ENCODE peak calls at places on chromosomes 11 and 22, in eight cellular contexts. L is heart left ventricle, J is HCT116, N is body of pancreas, S is transverse colon, Z is A549, E is uterus, F is ovary. M is an unnamed sample.
A peak's percentile ranks its signal among the peaks of the same experiment; 100 is the strongest.

GRCh38 chr22:30261134-30261533 is 5.5 kb downstream of the OSM start:
- DNase-seq in L (no peak), J (no peak), N (no peak), S (no peak), Z (no peak), E (no peak), F (no peak), M (no peak)

GRCh38 chr11:27722117-27722844 is 22.0 kb upstream of the BDNF start:
- DNase-seq in L (no peak), J (no peak), N (no peak), S (peak; percentile 7), Z (peak; percentile 25), E (no peak), F (no peak), M (no peak)

GRCh38 chr11:129117595-129118350 is 74.4 kb downstream of the ARHGAP32 start:
- DNase-seq in L (peak; percentile 27), J (peak; percentile 63), N (peak; percentile 47), S (peak; percentile 20), Z (peak; percentile 15), E (peak; percentile 25), F (peak; percentile 39), M (peak; percentile 29)

GRCh38 chr11:129785383-129786111 is 30.1 kb upstream of the TMEM45B start:
- DNase-seq in L (no peak), J (no peak), N (no peak), S (no peak), Z (no peak), E (no peak), F (no peak), M (no peak)

GRCh38 chr11:11849127-11849746 is 7.5 kb downstream of the USP47 start:
- DNase-seq in L (peak; percentile 54), J (peak; percentile 44), N (peak; percentile 71), S (peak; percentile 53), Z (peak; percentile 46), E (peak; percentile 36), F (peak; percentile 26), M (peak; percentile 63)

GRCh38 chr22:45844949-45845613 is 131.9 kb downstream of the WNT7B start:
- DNase-seq in L (no peak), J (no peak), N (no peak), S (no peak), Z (no peak), E (no peak), F (no peak), M (no peak)

GRCh38 chr22:29797351-29797750 is 30.2 kb downstream of the UQCR10 start:
- DNase-seq in L (no peak), J (no peak), N (no peak), S (no peak), Z (no peak), E (no peak), F (no peak), M (no peak)

GRCh38 chr22:40107244-40107643 is 70.5 kb upstream of the TNRC6B start:
- DNase-seq in L (no peak), J (no peak), N (no peak), S (no peak), Z (no peak), E (no peak), F (no peak), M (no peak)

GRCh38 chr11:126544311-126545056 is 189.0 kb downstream of the ST3GAL4 start:
- DNase-seq in L (no peak), J (no peak), N (no peak), S (peak; percentile 9), Z (no peak), E (peak; percentile 41), F (no peak), M (no peak)

GRCh38 chr11:9953994-9954626 is 290.2 kb downstream of the SWAP70 start:
- DNase-seq in L (no peak), J (no peak), N (no peak), S (no peak), Z (no peak), E (no peak), F (no peak), M (no peak)

GRCh38 chr11:117414724-117415123 is 87.1 kb downstream of the CEP164 start:
- DNase-seq in L (no peak), J (no peak), N (no peak), S (no peak), Z (no peak), E (no peak), F (no peak), M (no peak)

GRCh38 chr22:21446128-21446826 is 20.9 kb upstream of the TMEM191C start:
- DNase-seq in L (no peak), J (no peak), N (no peak), S (no peak), Z (no peak), E (no peak), F (no peak), M (peak; percentile 18)

GRCh38 chr11:103071008-103071407 is 21.0 kb downstream of the DCUN1D5 start:
- DNase-seq in L (no peak), J (no peak), N (no peak), S (no peak), Z (no peak), E (no peak), F (no peak), M (no peak)

GRCh38 chr22:19626666-19627065 is 87.6 kb upstream of the SEPTIN5 start:
- DNase-seq in L (no peak), J (no peak), N (no peak), S (no peak), Z (no peak), E (no peak), F (no peak), M (no peak)

GRCh38 chr11:130448416-130449068 is at the start of gene ADAMTS15:
- DNase-seq in L (peak; percentile 87), J (peak; percentile 51), N (peak; percentile 57), S (peak; percentile 75), Z (peak; percentile 75), E (peak; percentile 80), F (peak; percentile 65), M (peak; percentile 86)

GRCh38 chr11:46686886-46687810 is 13.3 kb downstream of the ARHGAP1 start:
- DNase-seq in L (no peak), J (no peak), N (no peak), S (no peak), Z (no peak), E (peak; percentile 37), F (no peak), M (no peak)

DNA sequence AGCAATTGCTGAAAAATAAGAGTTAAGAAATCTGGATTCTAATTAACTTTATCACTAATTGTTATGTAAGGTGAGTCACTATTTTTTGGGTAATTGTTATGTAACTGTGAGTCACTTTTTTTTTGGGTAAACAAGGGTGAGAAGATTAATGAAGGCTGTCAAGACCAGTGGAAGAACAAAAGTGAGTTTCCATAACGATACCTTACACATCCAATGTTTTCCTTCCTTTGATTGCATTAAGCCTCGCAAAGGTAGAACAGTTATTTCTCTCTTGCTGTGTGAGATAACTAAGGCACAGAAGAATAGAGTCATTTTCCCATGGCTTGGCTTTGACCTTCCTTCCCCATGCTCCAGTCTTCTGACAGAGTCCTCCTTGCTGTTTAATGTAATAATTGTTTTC is 374.7 kb downstream of the DDX10 start:
- DNase-seq in L (no peak), J (no peak), N (no peak), S (no peak), Z (no peak), E (no peak), F (no peak), M (no peak)
- H3K4me3 ChIP-seq in L (no peak overlapping the region), J (no peak overlapping the region), N (no peak overlapping the region), S (no peak overlapping the region), Z (no peak overlapping the region), E (no peak overlapping the region), F (no peak overlapping the region), M (no peak overlapping the region)

GRCh38 chr22:43814264-43814663 is 2.2 kb upstream of the EFCAB6 start:
- DNase-seq in L (no peak), J (no peak), N (no peak), S (no peak), Z (no peak), E (no peak), F (no peak), M (no peak)

GRCh38 chr22:43812890-43813289 is 785 bp upstream of the EFCAB6 start:
- DNase-seq in L (no peak), J (no peak), N (no peak), S (no peak), Z (no peak), E (no peak), F (no peak), M (no peak)

GRCh38 chr22:43817402-43817801 is 5.3 kb upstream of the EFCAB6 start:
- DNase-seq in L (no peak), J (no peak), N (no peak), S (no peak), Z (no peak), E (no peak), F (no peak), M (no peak)

GRCh38 chr22:43811777-43812148 is 342 bp downstream of the EFCAB6 start:
- DNase-seq in L (no peak), J (no peak), N (no peak), S (peak; percentile 13), Z (peak; percentile 10), E (no peak), F (no peak), M (no peak)

DNA sequence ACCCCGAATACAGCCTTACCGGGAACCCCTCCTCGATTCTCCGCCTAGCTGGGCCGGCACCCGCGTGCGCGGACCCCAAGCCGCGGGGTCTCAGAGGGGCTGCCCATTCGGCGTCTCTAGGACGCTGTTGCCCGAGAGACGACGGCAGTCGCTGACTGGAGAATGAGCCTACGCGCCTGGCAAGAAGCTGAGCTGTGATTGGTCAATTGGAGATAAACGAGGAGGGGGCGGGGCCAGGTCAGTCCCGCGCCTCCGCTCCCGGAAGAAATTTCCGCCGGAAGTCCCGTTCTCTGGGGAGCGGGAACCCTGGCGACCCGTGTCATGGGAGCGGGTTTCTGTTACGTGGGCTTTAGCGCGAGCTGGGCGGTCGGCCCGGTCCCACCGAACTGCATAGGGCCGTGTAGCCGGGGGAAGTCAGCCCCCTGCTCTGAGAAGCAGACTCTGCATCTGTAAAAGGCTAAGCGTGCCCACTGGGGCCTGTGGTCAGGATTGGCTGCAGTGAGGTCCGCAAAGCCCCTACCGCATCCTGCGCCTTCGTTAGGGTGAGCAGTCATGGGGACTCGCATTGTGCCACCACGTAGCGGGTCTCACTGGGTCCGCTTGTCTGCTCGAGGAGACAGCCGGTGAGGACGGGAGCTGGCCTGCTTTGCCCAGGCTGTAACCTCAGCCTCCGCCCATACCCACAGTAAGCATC is at the start of gene EFCAB6:
- DNase-seq in L (peak; percentile 95), J (peak; percentile 56), N (peak; percentile 95), S (peak; percentile 95), Z (peak; percentile 80), E (peak; percentile 93), F (peak; percentile 94), M (peak; percentile 96)
- TF ChIP-seq POLR2A in L (peak; percentile 64), J (no peak), N (peak; percentile 51), S (peak; percentile 62), Z (peak; percentile 60), E (peak; percentile 52), F (peak; percentile 63), M (no peak)

DNA sequence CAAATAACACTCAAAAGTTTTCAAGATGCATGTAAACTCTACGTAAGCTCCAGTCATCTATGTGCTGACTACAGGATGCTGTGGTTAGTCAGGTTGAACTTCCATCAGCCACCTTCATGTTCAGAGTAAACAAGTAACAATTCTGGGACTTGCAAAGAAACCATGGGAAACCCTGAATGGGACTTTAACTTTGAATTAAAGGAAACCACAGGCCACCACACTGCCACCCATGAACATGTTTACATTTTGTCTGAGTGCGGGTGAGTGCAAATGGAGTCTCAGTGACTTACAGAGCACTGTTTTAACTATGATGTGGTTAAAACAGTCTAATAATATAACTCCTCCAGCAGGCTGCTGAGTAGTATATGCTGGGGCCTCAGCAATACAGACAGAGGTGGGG is 12.9 kb upstream of the SYTL2 start:
- DNase-seq in L (no peak), J (no peak), N (no peak), S (peak; percentile 33), Z (no peak), E (no peak), F (no peak), M (no peak)
- H3K4me1 ChIP-seq in L (no peaks in the 10 kb centered on the region), J (peaks cover 50% of the 10 kb centered on the region), N (peaks cover 15% of the 10 kb centered on the region), S (peaks cover 25% of the 10 kb centered on the region), Z (peaks cover 54% of the 10 kb centered on the region), E (no peaks in the 10 kb centered on the region), F (peaks cover 11% of the 10 kb centered on the region), M (peaks cover 54% of the 10 kb centered on the region)

GRCh38 chr11:12854829-12855228 is 154.3 kb upstream of the RASSF10 start:
- DNase-seq in L (no peak), J (no peak), N (peak; percentile 59), S (peak; percentile 37), Z (peak; percentile 60), E (no peak), F (no peak), M (no peak)
- H3K4me3 ChIP-seq in L (no peak overlapping the region), J (no peak overlapping the region), N (no peak overlapping the region), S (no peak overlapping the region), Z (no peak overlapping the region), E (no peak overlapping the region), F (no peak overlapping the region), M (no peak overlapping the region)

M was measured in stomach.